ENCODE peak calls at places on chromosome 9, in nine cellular contexts. E, J, U, H, G, Z, F, B and Y are unnamed samples.

GRCh38 chr9:119137479-119137878 is 231.8 kb downstream of the BRINP1 start:
- DNase-seq in Z (no peak), G (no peak), F (no peak), H (no peak), E (no peak), U (no peak), B (no peak), J (no peak), Y (no peak)

GRCh38 chr9:130583271-130583670 is 3.9 kb downstream of the FUBP3 start:
- DNase-seq in J (no peak), E (no peak), F (no peak), B (no peak), Z (no peak), U (no peak), H (no peak), G (no peak), Y (no peak)

GRCh38 chr9:120267929-120268328 is 312.0 kb downstream of the CDK5RAP2 start:
- DNase-seq in B (no peak), J (no peak), F (no peak), E (no peak), H (no peak), Z (no peak), U (no peak), G (no peak), Y (no peak)

GRCh38 chr9:127611796-127612790 is at the start of gene STXBP1:
- DNase-seq in E (peak; percentile 85), G (peak; percentile 98), U (peak; percentile 91), B (peak; percentile 61), Z (peak; percentile 55), J (peak; percentile 94), H (peak; percentile 91), F (no peak), Y (peak; percentile 95)

GRCh38 chr9:136963341-136963740 is 11.3 kb downstream of the LCN12 start:
- DNase-seq in E (no peak), H (no peak), G (peak; percentile 47), J (no peak), B (no peak), Z (no peak), U (no peak), F (no peak), Y (no peak)

GRCh38 chr9:120712539-120713031 is 1.7 kb downstream of the MEGF9 start:
- DNase-seq in Z (no peak), F (no peak), E (no peak), U (no peak), H (no peak), J (no peak), G (no peak), B (no peak), Y (no peak)

GRCh38 chr9:2241461-2241874 is 226.3 kb downstream of the SMARCA2 start:
- DNase-seq in U (no peak), H (no peak), G (peak; percentile 50), J (peak; percentile 79), Z (no peak), B (no peak), F (peak; percentile 70), E (no peak), Y (no peak)

GRCh38 chr9:127873886-127874285 is 3.6 kb downstream of the AK1 start:
- DNase-seq in B (no peak), Z (no peak), E (peak; percentile 70), J (no peak), G (peak; percentile 81), F (no peak), H (peak; percentile 58), U (no peak), Y (no peak)

GRCh38 chr9:33143241-33143642 is 23.9 kb downstream of the B4GALT1 start:
- DNase-seq in Z (peak; percentile 50), J (no peak), H (peak; percentile 7), F (no peak), E (no peak), G (no peak), U (no peak), B (no peak), Y (no peak)

GRCh38 chr9:113556877-113557593 is 93.5 kb downstream of the RGS3 start:
- DNase-seq in E (no peak), H (no peak), Z (no peak), G (no peak), U (no peak), B (no peak), F (no peak), J (peak; percentile 24), Y (no peak)

GRCh38 chr9:83920469-83920941 is 727 bp downstream of the KIF27 start:
- DNase-seq in Z (peak; percentile 62), E (peak; percentile 69), B (no peak), H (peak; percentile 69), J (no peak), G (no peak), F (no peak), U (no peak), Y (no peak)

GRCh38 chr9:19967567-19968459 is 179.0 kb upstream of the SLC24A2 start:
- DNase-seq in J (no peak), F (peak; percentile 33), H (no peak), E (no peak), B (no peak), Z (no peak), G (no peak), U (no peak), Y (no peak)

GRCh38 chr9:74277532-74277931 is 219.6 kb upstream of the RORB start:
- DNase-seq in E (no peak), Z (no peak), U (no peak), B (no peak), H (no peak), F (no peak), G (no peak), J (no peak), Y (no peak)

GRCh38 chr9:135267410-135267809 is 179.9 kb downstream of the OLFM1 start:
- DNase-seq in Z (peak; percentile 21), G (no peak), J (no peak), E (no peak), F (no peak), U (no peak), B (no peak), H (no peak), Y (no peak)

GRCh38 chr9:131094622-131095021 is 1.7 kb upstream of the AIF1L start:
- DNase-seq in E (no peak), U (peak; percentile 79), Z (no peak), G (no peak), J (no peak), F (no peak), B (no peak), H (no peak), Y (no peak)

GRCh38 chr9:132210472-132211145 is 48.8 kb downstream of the NTNG2 start:
- DNase-seq in E (no peak), F (no peak), H (no peak), Z (no peak), J (no peak), U (no peak), G (no peak), B (no peak), Y (no peak)

GRCh38 chr9:129023036-129023907 is 4.9 kb downstream of the SH3GLB2 start:
- DNase-seq in F (no peak), G (no peak), J (no peak), Z (no peak), E (no peak), H (no peak), B (no peak), U (peak; percentile 93), Y (no peak)

GRCh38 chr9:101172671-101173070 is 144.1 kb downstream of the PLPPR1 start:
- DNase-seq in U (no peak), Z (no peak), J (no peak), H (no peak), E (no peak), B (no peak), G (no peak), F (no peak), Y (no peak)

GRCh38 chr9:91162784-91163440 is 198.8 kb downstream of the AUH start:
- DNase-seq in Z (no peak), J (peak; percentile 93), U (peak; percentile 76), E (no peak), G (no peak), H (peak; percentile 75), F (no peak), B (peak; percentile 90), Y (no peak)

GRCh38 chr9:131635285-131635684 is 90.0 kb downstream of the PRRT1B start:
- DNase-seq in Z (peak; percentile 80), H (peak; percentile 90), F (peak; percentile 39), G (no peak), J (peak; percentile 92), B (peak; percentile 91), E (no peak), U (peak; percentile 93), Y (peak; percentile 94)

DNA sequence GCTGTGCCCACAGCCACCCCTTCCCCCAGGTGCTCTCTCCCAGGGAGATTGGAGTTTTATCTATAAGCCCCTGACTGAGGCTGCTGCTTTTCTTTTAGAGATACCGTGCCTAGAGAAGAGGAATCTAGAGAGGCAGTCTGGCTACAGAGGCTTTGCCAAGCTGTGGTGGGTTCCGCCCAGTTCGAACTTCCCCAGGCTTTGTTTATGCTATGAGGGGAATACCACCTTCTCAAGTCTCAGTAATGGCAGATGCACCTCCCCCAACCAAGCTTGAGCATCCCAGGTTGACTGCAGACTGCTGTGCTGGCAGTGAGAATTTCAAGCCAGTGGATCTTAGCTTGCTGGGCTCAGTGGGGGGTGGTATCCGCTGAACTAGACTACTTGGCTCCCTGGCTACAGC is 157.4 kb downstream of the CAAP1 start:
- DNase-seq in H (no peak), E (no peak), J (no peak), B (no peak), U (no peak), F (no peak), G (no peak), Z (no peak), Y (no peak)
- TF ChIP-seq POLR2AphosphoS5 in H (no peak), E (no peak), J (no peak), B (no peak), U (no peak), F (no peak), G (no peak), Z (no peak), Y (no peak)

DNA sequence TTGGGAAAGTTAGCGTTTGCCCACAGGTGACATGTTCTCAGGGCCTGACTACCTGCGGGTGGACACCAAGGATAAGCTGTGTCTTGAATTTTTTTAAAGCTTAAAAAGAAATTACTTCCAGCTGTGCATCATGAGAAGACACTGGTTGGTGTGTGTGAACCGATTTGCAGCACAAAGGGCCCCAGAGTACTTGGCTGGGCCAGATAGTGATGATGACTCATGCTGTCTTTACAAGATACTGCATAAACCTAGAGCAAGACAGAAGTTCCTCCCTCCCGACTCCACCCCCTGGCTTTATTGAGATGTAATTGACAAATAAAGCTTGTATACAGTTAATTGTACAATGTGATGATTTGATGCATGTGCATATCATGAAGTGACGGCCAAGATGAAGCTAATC is 212.8 kb downstream of the NXNL2 start:
- DNase-seq in F (no peak), U (peak; percentile 87), E (no peak), G (no peak), J (peak; percentile 8), H (no peak), Z (no peak), B (peak; percentile 15), Y (peak; percentile 93)
- TF ChIP-seq POLR2AphosphoS5 in F (no peak), U (peak; percentile 89), E (no peak), G (no peak), J (no peak), H (no peak), Z (no peak), B (no peak), Y (no peak)

GRCh38 chr9:38087934-38088925 is 19.2 kb upstream of the SHB start:
- DNase-seq in E (peak; percentile 85), U (peak; percentile 81), Z (peak; percentile 39), H (peak; percentile 82), F (peak; percentile 33), B (no peak), G (no peak), J (peak; percentile 93), Y (peak; percentile 96)
- TF ChIP-seq POLR2AphosphoS5 in E (peak; percentile 48), U (no peak), Z (no peak), H (peak; percentile 18), F (no peak), B (no peak), G (no peak), J (no peak), Y (peak; percentile 55)

GRCh38 chr9:125747053-125747764 is at the start of gene PBX3:
- DNase-seq in B (peak; percentile 31), H (peak; percentile 54), G (peak; percentile 94), F (no peak), Z (no peak), U (peak; percentile 52), J (peak; percentile 92), E (no peak), Y (no peak)
- TF ChIP-seq POLR2AphosphoS5 in B (no peak), H (peak; percentile 27), G (peak; percentile 29), F (no peak), Z (no peak), U (no peak), J (peak; percentile 80), E (no peak), Y (peak; percentile 17)